ENCODE peak calls at places on chromosomes 4 and X, in eight cellular contexts. V is GM10248; U is neural crest cell; P is cardiac fibroblast; T is heart left ventricle; Y is CD4-positive, alpha-beta T cell; N is GM13977; D is thoracic aorta. J is an unnamed sample.

GRCh38 chr4:125624951-125625350 is 310.2 kb downstream of the FAT4 start:
- DNase-seq in Y (no peak), T (no peak), U (no peak), N (no peak), P (no peak), D (no peak), V (no peak), J (no peak)

GRCh38 chrX:20461576-20461975 is 194.9 kb upstream of the RPS6KA3 start:
- DNase-seq in T (no peak), D (no peak), V (no peak), N (no peak), Y (no peak), U (no peak), P (peak; percentile 22), J (no peak)

GRCh38 chr4:139582044-139582443 is 26.0 kb upstream of the SETD7 start:
- DNase-seq in T (no peak), U (no peak), V (no peak), P (peak; percentile 44), Y (no peak), N (no peak), D (no peak), J (no peak)

GRCh38 chrX:128310912-128311311 is 258.7 kb upstream of the ACTRT1 start:
- DNase-seq in D (no peak), U (no peak), N (no peak), P (no peak), T (no peak), V (no peak), Y (no peak), J (no peak)

GRCh38 chr4:40238700-40239548 is 42.1 kb downstream of the RHOH start:
- DNase-seq in Y (peak; percentile 80), D (no peak), N (no peak), U (no peak), V (no peak), P (peak; percentile 13), T (no peak), J (no peak)

GRCh38 chr4:7610841-7611240 is 176.1 kb upstream of the PSAPL1 start:
- DNase-seq in V (no peak), T (no peak), D (no peak), Y (no peak), P (no peak), N (no peak), U (no peak), J (no peak)

GRCh38 chr4:137541866-137542648 is 9.8 kb upstream of the PCDH18 start:
- DNase-seq in Y (no peak), V (no peak), D (no peak), T (no peak), P (no peak), N (no peak), U (no peak), J (no peak)

GRCh38 chr4:8044699-8045098 is 105.0 kb upstream of the AFAP1 start:
- DNase-seq in U (no peak), N (no peak), D (no peak), P (no peak), T (no peak), Y (no peak), V (no peak), J (no peak)

GRCh38 chrX:134660627-134661026 is 2.4 kb upstream of the PLAC1 start:
- DNase-seq in T (no peak), N (no peak), V (no peak), U (no peak), D (no peak), Y (no peak), P (peak; percentile 1), J (no peak)

GRCh38 chrX:39577976-39578962 is 519.5 kb downstream of the BCOR start:
- DNase-seq in T (no peak), Y (peak; percentile 6), V (peak; percentile 39), P (no peak), U (no peak), D (no peak), N (peak; percentile 61), J (peak; percentile 35)

GRCh38 chr4:173446416-173446815 is 47.5 kb upstream of the SCRG1 start:
- DNase-seq in N (peak; percentile 47), U (no peak), T (no peak), P (no peak), V (peak; percentile 39), D (no peak), Y (no peak), J (peak; percentile 50)

GRCh38 chrX:41300758-41301437 is 33.1 kb upstream of the DDX3X start:
- DNase-seq in N (no peak), D (no peak), T (no peak), P (peak; percentile 62), U (no peak), Y (no peak), V (no peak), J (no peak)

GRCh38 chr4:2125831-2126230 is 66.7 kb downstream of the NAT8L start:
- DNase-seq in T (no peak), V (no peak), D (no peak), N (no peak), U (no peak), P (no peak), Y (no peak), J (no peak)

GRCh38 chrX:111447298-111447697 is 35.3 kb upstream of the DCX start:
- DNase-seq in Y (no peak), N (peak; percentile 13), V (peak; percentile 6), D (no peak), T (no peak), U (peak; percentile 54), P (peak; percentile 0), J (peak; percentile 3)

GRCh38 chr4:165440415-165440882 is 61.6 kb downstream of the CPE start:
- DNase-seq in T (no peak), V (no peak), P (peak; percentile 63), D (no peak), U (no peak), N (no peak), Y (no peak), J (no peak)

GRCh38 chrX:73577368-73577767 is 14.4 kb downstream of the CHIC1 start:
- DNase-seq in Y (no peak), N (no peak), V (no peak), D (peak; percentile 2), P (peak; percentile 91), T (no peak), U (no peak), J (no peak)

GRCh38 chr4:26264109-26264508 is 56.7 kb upstream of the RBPJ start:
- DNase-seq in U (no peak), P (no peak), Y (no peak), T (no peak), V (no peak), D (no peak), N (no peak), J (no peak)

DNA sequence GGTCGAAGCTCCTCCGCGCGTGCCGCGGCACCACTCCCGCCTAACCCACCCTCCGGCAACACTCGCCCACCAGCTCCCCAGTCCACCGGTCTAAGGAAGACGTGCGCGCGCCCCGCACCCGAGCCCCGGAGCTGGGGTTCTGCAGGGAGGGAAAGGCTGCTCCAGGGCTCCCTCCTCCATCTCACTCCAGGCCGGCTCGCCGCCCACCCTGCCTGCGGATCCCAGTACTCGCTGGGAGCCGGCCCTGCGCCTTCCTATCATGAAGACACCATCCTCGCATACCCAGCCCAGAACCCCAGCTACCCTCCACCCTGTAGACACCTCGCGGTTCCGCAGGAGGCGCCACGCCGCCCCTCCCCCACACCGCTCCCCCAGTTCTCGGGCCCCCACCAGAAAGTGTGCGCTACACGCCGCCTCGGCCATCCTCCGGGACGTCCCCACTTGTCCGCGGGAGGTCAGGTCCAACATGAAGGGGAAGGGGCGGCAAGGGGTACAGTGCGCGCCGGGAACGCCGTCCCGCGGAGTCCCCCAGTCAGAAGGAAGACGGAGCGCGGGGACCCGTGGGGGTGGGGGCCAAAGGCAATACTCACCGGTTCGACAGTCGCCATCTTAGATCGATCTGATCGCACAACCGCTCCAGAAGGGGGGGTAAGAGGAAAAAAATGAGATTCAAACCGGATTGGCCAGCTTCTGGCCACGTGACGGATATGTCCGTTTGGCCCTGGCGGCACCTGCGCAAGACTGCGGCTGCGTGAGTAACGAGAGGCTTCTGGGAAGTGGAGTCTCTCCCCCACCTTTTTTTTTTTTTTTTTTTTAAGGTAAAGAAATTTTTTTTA is at the start of gene EIF4E:
- DNase-seq in N (peak; percentile 93), V (peak; percentile 94), P (peak; percentile 99), Y (peak; percentile 99), U (peak; percentile 81), T (peak; percentile 99), D (peak; percentile 87), J (peak; percentile 93)
- TF ChIP-seq CTCF in N (no peak), V (no peak), P (peak; percentile 10), Y (peak; percentile 34), U (no peak), T (peak; percentile 1), D (peak; percentile 15), J (no peak)

GRCh38 chr4:147518846-147519767 is 38.2 kb downstream of the EDNRA start:
- DNase-seq in D (no peak), U (peak; percentile 33), N (peak; percentile 51), T (no peak), V (peak; percentile 40), Y (peak; percentile 35), P (peak; percentile 90), J (peak; percentile 46)
- TF ChIP-seq CTCF in D (peak; percentile 70), U (peak; percentile 87), N (peak; percentile 90), T (peak; percentile 72), V (peak; percentile 86), Y (peak; percentile 70), P (peak; percentile 95), J (peak; percentile 77)

DNA sequence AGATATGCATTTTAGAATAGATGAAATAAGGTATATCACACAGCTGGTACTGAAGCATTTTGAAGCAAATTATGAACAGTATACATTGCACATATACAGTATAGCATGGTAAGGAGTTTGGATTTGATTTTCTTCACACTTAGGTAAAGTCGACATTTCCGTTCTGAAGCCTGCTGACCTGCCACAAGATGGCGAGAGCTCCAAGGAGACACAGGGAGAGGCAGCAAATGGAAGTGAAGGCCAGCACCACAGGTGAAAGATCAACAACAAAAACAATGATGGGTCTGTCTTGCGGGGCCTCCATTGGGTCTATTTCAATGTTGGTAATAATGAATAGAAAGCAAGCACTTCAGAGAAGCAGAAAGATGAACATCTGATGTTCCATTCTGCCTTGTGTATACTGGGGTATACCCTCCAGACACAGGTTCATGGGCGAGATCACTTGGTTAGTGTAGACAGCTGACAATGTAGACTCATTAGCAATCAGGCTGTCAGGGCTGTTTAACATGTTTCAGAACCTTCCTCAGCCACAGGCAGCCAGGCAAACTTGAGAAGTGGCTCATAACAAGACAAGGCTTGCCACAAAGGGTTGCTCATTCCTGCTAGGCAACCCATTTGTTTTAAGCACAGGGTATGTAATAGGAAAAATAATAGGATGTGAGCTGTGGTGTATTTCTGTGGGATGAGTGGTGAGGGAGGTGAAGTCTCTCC is 21.4 kb upstream of the NOX1 start:
- DNase-seq in U (no peak), Y (peak; percentile 7), P (peak; percentile 59), V (peak; percentile 17), T (no peak), D (no peak), N (no peak), J (peak; percentile 21)
- TF ChIP-seq CTCF in U (peak; percentile 60), Y (peak; percentile 32), P (peak; percentile 63), V (peak; percentile 49), T (peak; percentile 15), D (no peak), N (peak; percentile 60), J (peak; percentile 18)

DNA sequence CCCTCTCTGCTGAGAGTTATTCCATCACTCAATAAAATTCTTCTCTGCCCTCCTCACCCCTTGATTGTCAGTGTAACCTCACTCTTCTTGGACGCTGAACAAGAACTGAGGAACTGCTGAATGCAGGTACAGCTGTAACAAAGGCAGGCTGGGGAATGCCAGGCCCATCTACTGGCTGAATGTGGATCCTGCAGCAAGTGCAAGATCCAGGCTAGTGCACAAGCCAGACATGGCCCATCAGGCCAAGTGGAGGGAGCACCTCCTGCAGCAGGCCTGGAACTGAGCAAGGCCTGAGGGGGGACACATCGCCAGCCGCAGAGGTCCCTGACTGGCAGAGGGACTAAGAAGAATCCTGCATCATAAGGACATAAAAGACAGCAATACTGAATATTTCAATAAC is 411.8 kb upstream of the PCDH10 start:
- DNase-seq in P (no peak), D (no peak), V (no peak), Y (no peak), N (no peak), U (no peak), T (no peak), J (no peak)
- TF ChIP-seq CTCF in P (no peak), D (no peak), V (no peak), Y (no peak), N (no peak), U (no peak), T (no peak), J (no peak)

J was measured in GM13976.